ENCODE peak calls at places on chromosomes 11 and 22, in four cellular contexts. X is ovary, R is WTC11, A is A549. Z is an unnamed sample.

GRCh38 chr11:74090701-74091100 is 80.1 kb downstream of the C2CD3 start:
- DNase-seq in X (no peak), A (peak; percentile 51), R (no peak), Z (no peak)

GRCh38 chr11:69392104-69392653 is 89.3 kb upstream of the LINC01488 start:
- DNase-seq in X (peak; percentile 8), A (no peak), R (no peak), Z (no peak)

GRCh38 chr11:45815747-45816146 is 10.8 kb downstream of the SLC35C1 start:
- DNase-seq in X (no peak), A (peak; percentile 62), R (no peak), Z (no peak)

GRCh38 chr11:11073996-11074395 is 216.1 kb upstream of the ZBED5 start:
- DNase-seq in A (no peak), R (no peak), X (no peak), Z (no peak)

GRCh38 chr11:61972796-61973602 is 5.6 kb upstream of the FTH1 start:
- DNase-seq in R (no peak), A (peak; percentile 79), X (peak; percentile 47), Z (peak; percentile 57)

GRCh38 chr11:3101921-3102640 is 44.9 kb upstream of the CARS1 start:
- DNase-seq in X (no peak), A (no peak), R (no peak), Z (peak; percentile 63)

GRCh38 chr11:119509277-119509841 is 86.4 kb upstream of the THY1 start:
- DNase-seq in R (no peak), X (no peak), A (no peak), Z (no peak)

GRCh38 chr11:94910779-94911178 is 62.6 kb downstream of the CWC15 start:
- DNase-seq in R (no peak), X (no peak), A (no peak), Z (no peak)

GRCh38 chr11:108027057-108027456 is 18.4 kb downstream of the CUL5 start:
- DNase-seq in A (peak; percentile 13), X (no peak), R (peak; percentile 22), Z (no peak)

GRCh38 chr11:66341502-66342126 is 3.3 kb downstream of the BRMS1 start:
- DNase-seq in R (no peak), A (no peak), X (no peak), Z (no peak)

GRCh38 chr11:126082251-126083109 is 19.8 kb upstream of the CDON start:
- DNase-seq in X (no peak), R (peak; percentile 36), A (no peak), Z (no peak)

GRCh38 chr11:86888164-86888977 is 66.8 kb downstream of the FZD4 start:
- DNase-seq in R (no peak), A (no peak), X (no peak), Z (no peak)

GRCh38 chr11:111582163-111582562 is 20.1 kb upstream of the SIK2 start:
- DNase-seq in A (no peak), R (no peak), X (no peak), Z (no peak)

GRCh38 chr11:126581871-126582270 is 226.4 kb downstream of the ST3GAL4 start:
- DNase-seq in A (no peak), R (no peak), X (no peak), Z (no peak)

GRCh38 chr11:69085490-69086095 is 36.9 kb downstream of the TPCN2 start:
- DNase-seq in A (no peak), X (no peak), R (no peak), Z (no peak)

GRCh38 chr22:28137036-28137435 is 218.0 kb upstream of the PITPNB start:
- DNase-seq in X (no peak), R (no peak), A (no peak), Z (no peak)

GRCh38 chr11:26741036-26741435 is 19.2 kb upstream of the SLC5A12 start:
- DNase-seq in X (no peak), R (no peak), A (no peak), Z (no peak)

GRCh38 chr11:122486793-122487495 is 168.6 kb upstream of the UBASH3B start:
- DNase-seq in A (peak; percentile 5), X (no peak), R (peak; percentile 56), Z (no peak)

GRCh38 chr11:22787565-22788162 is 41.9 kb downstream of the SVIP start:
- DNase-seq in R (no peak), A (peak; percentile 31), X (no peak), Z (no peak)

GRCh38 chr11:126138636-126139540 is 72.6 kb downstream of the RPUSD4 start:
- DNase-seq in X (peak; percentile 59), A (no peak), R (no peak), Z (no peak)

GRCh38 chr11:2932850-2933251 is 3.6 kb upstream of the PHLDA2 start:
- DNase-seq in X (no peak), R (no peak), A (no peak), Z (peak; percentile 70)

GRCh38 chr11:41382927-41383326 is 76.5 kb downstream of the LRRC4C start:
- DNase-seq in X (no peak), R (no peak), A (no peak), Z (no peak)

GRCh38 chr11:12674936-12675696 is 895 bp downstream of the TEAD1 start:
- DNase-seq in A (no peak), R (peak; percentile 39), X (peak; percentile 66), Z (peak; percentile 35)

GRCh38 chr22:43053176-43053575 is 36.0 kb downstream of the TTLL1 start:
- DNase-seq in X (no peak), A (no peak), R (peak; percentile 24), Z (no peak)

GRCh38 chr11:129862123-129862522 is 33.3 kb downstream of the NFRKB start:
- DNase-seq in R (no peak), A (peak; percentile 31), X (no peak), Z (no peak)

GRCh38 chr11:71430166-71430565 is 18.0 kb downstream of the DHCR7 start:
- DNase-seq in A (no peak), R (no peak), X (no peak), Z (no peak)

GRCh38 chr22:27636716-27637503 is 164.6 kb downstream of the MN1 start:
- DNase-seq in A (no peak), X (no peak), R (no peak), Z (peak; percentile 35)

GRCh38 chr22:38397189-38398097 is 57.6 kb downstream of the KCNJ4 start:
- DNase-seq in X (peak; percentile 54), R (peak; percentile 84), A (peak; percentile 26), Z (peak; percentile 40)

GRCh38 chr11:120125005-120125404 is 12.9 kb downstream of the TRIM29 start:
- DNase-seq in A (peak; percentile 54), R (no peak), X (no peak), Z (peak; percentile 67)

GRCh38 chr11:112563808-112564207 is 303.1 kb upstream of the PLET1 start:
- DNase-seq in R (no peak), A (no peak), X (no peak), Z (no peak)

GRCh38 chr11:80529722-80530121 is 1088.9 kb upstream of the TENM4 start:
- DNase-seq in R (no peak), X (no peak), A (no peak), Z (no peak)

GRCh38 chr11:34750692-34751405 is 130.0 kb downstream of the EHF start:
- DNase-seq in R (no peak), A (no peak), X (no peak), Z (no peak)
- TF ChIP-seq CTCF in R (no peak), A (no peak), X (no peak), Z (no peak)

GRCh38 chr11:72589802-72590761 is 84.1 kb downstream of the PDE2A start:
- DNase-seq in X (peak; percentile 44), A (peak; percentile 73), R (peak; percentile 85), Z (no peak)
- TF ChIP-seq CTCF in X (peak; percentile 39), A (peak; percentile 95), R (peak; percentile 31), Z (no peak)

DNA sequence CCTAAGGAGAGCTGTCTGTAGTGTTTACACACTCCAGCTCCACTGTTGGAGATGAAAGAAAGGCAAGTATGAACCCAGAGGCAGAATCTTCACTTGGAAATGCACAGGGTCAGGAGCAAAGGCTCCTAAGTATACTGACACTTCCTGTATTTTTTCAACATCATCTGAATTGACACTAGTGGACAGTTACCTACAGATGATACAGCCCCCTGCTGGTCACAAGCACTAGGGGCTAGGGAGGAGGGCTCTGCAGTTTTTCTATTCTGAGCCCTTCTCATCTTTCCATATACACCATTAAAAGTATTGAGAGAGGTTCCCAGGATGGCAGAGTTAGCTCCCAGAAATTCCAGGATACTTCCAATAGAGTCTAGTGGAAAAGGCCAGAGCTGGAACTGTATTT is 290.3 kb upstream of the API5 start:
- DNase-seq in X (no peak), A (peak; percentile 15), R (peak; percentile 35), Z (no peak)
- TF ChIP-seq CTCF in X (no peak), A (no peak), R (peak; percentile 44), Z (no peak)

GRCh38 chr11:124864176-124864891 is 898 bp upstream of the ROBO3 start:
- DNase-seq in R (no peak), X (no peak), A (no peak), Z (no peak)

GRCh38 chr11:124867700-124868099 is 2.5 kb downstream of the ROBO3 start:
- DNase-seq in A (peak; percentile 40), R (peak; percentile 58), X (no peak), Z (no peak)

GRCh38 chr11:124864892-124865180 is 396 bp upstream of the ROBO3 start:
- DNase-seq in A (no peak), R (no peak), X (no peak), Z (no peak)

GRCh38 chr11:124865181-124865901 is at the start of gene ROBO3:
- DNase-seq in A (no peak), R (no peak), X (no peak), Z (no peak)

GRCh38 chr11:124865902-124866851 is 945 bp downstream of the ROBO3 start:
- DNase-seq in X (no peak), A (no peak), R (peak; percentile 76), Z (no peak)
- TF ChIP-seq CTCF in X (peak; percentile 40), A (peak; percentile 61), R (peak; percentile 87), Z (peak; percentile 82)

DNA sequence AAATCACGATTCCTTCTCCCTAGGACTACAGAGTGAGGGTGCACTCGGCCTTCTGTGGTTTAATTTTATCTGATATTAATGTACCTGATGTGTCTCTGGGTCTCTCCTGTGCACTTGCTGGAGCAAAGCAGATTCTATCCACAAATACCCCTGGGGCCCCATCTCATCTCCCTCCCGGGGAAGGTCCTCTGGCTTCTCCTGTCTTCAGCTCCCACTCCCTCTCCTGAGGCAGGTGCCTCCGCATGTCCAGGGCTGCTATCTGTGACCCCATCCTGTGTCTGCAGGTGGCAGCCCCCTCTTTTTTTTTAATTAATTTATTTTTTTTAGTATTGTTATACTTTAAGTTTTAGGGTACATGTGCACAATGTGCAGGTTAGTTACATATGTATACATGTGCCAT is 558.7 kb downstream of the BRD1 start:
- DNase-seq in R (no peak), A (no peak), X (no peak), Z (no peak)
- TF ChIP-seq CTCF in R (no peak), A (no peak), X (no peak), Z (no peak)